ENCODE peak calls at places on chromosomes 5 and 9, in five cellular contexts. R is left lung, S is IMR-90, Z is progenitor cell of endocrine pancreas, J is HFF-Myc. W is an unnamed sample.

GRCh38 chr5:75052461-75053285 is at the start of gene GCNT4:
- DNase-seq in R (peak), S (peak), Z (peak), J (no peak), W (no peak)

GRCh38 chr5:167699434-167699833 is 592.0 kb upstream of the WWC1 start:
- DNase-seq in R (no peak), S (peak), Z (no peak), J (peak), W (no peak)

GRCh38 chr5:73093943-73094342 is 26.4 kb upstream of the TMEM171 start:
- DNase-seq in R (no peak), S (peak), Z (no peak), J (peak), W (no peak)

GRCh38 chr9:133359420-133360175 is 3.2 kb downstream of the SURF2 start:
- DNase-seq in R (no peak), S (no peak), Z (no peak), J (no peak), W (no peak)

GRCh38 chr5:14400085-14400484 is 181.5 kb upstream of the OTULINL start:
- DNase-seq in R (no peak), S (peak), Z (no peak), J (peak), W (no peak)

GRCh38 chr5:141822134-141822533 is 56.1 kb downstream of the PCDH1 start:
- DNase-seq in R (no peak), S (peak), Z (no peak), J (no peak), W (no peak)

GRCh38 chr5:138289296-138289695 is 14.9 kb upstream of the GFRA3 start:
- DNase-seq in R (no peak), S (no peak), Z (no peak), J (no peak), W (no peak)

GRCh38 chr5:170232786-170233185 is at the start of gene C5orf58:
- DNase-seq in R (no peak), S (no peak), Z (no peak), J (no peak), W (no peak)

GRCh38 chr9:12794024-12794799 is 19.4 kb downstream of the LURAP1L start:
- DNase-seq in R (no peak), S (peak), Z (no peak), J (no peak), W (no peak)

GRCh38 chr5:12023614-12024241 is 119.5 kb upstream of the CTNND2 start:
- DNase-seq in R (no peak), S (peak), Z (no peak), J (peak), W (no peak)

GRCh38 chr9:113677569-113677968 is 198.5 kb upstream of the ZNF618 start:
- DNase-seq in R (no peak), S (no peak), Z (no peak), J (no peak), W (no peak)

GRCh38 chr5:15959560-15960164 is 219.9 kb downstream of the MARCHF11 start:
- DNase-seq in R (no peak), S (no peak), Z (no peak), J (peak), W (no peak)

GRCh38 chr9:114177423-114178064 is 22.2 kb downstream of the COL27A1 start:
- DNase-seq in R (no peak), S (peak), Z (no peak), J (no peak), W (no peak)

GRCh38 chr9:126499005-126499910 is 114.5 kb upstream of the LMX1B start:
- DNase-seq in R (no peak), S (peak), Z (no peak), J (no peak), W (no peak)

GRCh38 chr9:126499911-126500599 is 113.7 kb upstream of the LMX1B start:
- DNase-seq in R (no peak), S (no peak), Z (no peak), J (no peak), W (no peak)

GRCh38 chr9:126501383-126502331 is 112.1 kb upstream of the LMX1B start:
- DNase-seq in R (no peak), S (no peak), Z (no peak), J (no peak), W (no peak)

GRCh38 chr9:126502417-126503332 is 111.1 kb upstream of the LMX1B start:
- DNase-seq in R (no peak), S (no peak), Z (no peak), J (no peak), W (no peak)

GRCh38 chr9:126500600-126501382 is 112.9 kb upstream of the LMX1B start:
- DNase-seq in R (peak), S (peak), Z (peak), J (peak), W (no peak)
- TF ChIP-seq CTCF in R (peak), S (peak), Z (peak), J (peak), W (peak)

GRCh38 chr9:99241106-99241505 is 19.0 kb downstream of the SEC61B start:
- DNase-seq in R (no peak), S (no peak), Z (no peak), J (no peak), W (no peak)
- TF ChIP-seq CTCF in R (no peak), S (no peak), Z (no peak), J (no peak), W (no peak)

GRCh38 chr9:21670374-21670773 is 132.1 kb upstream of the MTAP start:
- DNase-seq in R (no peak), S (no peak), Z (no peak), J (no peak), W (no peak)

GRCh38 chr9:21674894-21675293 is 127.5 kb upstream of the MTAP start:
- DNase-seq in R (no peak), S (peak), Z (no peak), J (no peak), W (no peak)

GRCh38 chr9:21672762-21673161 is 129.7 kb upstream of the MTAP start:
- DNase-seq in R (no peak), S (peak), Z (no peak), J (no peak), W (no peak)

GRCh38 chr9:21668504-21668903 is 133.9 kb upstream of the MTAP start:
- DNase-seq in R (no peak), S (no peak), Z (no peak), J (no peak), W (no peak)

DNA sequence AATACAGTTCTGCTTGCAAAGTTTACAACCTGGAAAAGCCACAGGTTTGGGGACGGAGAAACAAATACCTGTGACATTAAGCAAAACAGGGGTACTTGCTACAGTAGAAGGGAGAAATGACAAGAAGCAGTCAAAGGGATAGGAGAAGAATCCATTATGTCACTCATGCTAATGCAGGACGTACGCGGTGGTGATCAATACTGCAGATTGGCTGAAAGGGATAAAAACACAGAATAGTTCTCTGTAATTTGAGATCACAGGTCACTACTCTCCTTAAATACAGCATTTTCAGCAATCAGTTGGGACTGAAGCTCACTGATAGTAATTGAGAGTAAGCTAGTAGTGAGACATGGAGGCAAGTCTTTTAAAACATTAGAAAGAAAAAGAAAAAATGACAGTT is 130.3 kb upstream of the MTAP start:
- DNase-seq in R (no peak), S (no peak), Z (no peak), J (no peak), W (no peak)
- TF ChIP-seq CTCF in R (no peak), S (no peak), Z (no peak), J (no peak), W (no peak)

GRCh38 chr9:15423328-15423985 is 781 bp downstream of the SNAPC3 start:
- DNase-seq in R (no peak), S (peak), Z (no peak), J (no peak), W (no peak)
- TF ChIP-seq CTCF in R (no peak), S (peak), Z (peak), J (peak), W (peak)

GRCh38 chr5:125346316-125346715 is 599.9 kb upstream of the ZNF608 start:
- DNase-seq in R (no peak), S (no peak), Z (no peak), J (no peak), W (no peak)

GRCh38 chr5:125348221-125348692 is 601.8 kb upstream of the ZNF608 start:
- DNase-seq in R (no peak), S (no peak), Z (no peak), J (no peak), W (no peak)

GRCh38 chr5:125348936-125349335 is 602.5 kb upstream of the ZNF608 start:
- DNase-seq in R (no peak), S (no peak), Z (no peak), J (no peak), W (no peak)

DNA sequence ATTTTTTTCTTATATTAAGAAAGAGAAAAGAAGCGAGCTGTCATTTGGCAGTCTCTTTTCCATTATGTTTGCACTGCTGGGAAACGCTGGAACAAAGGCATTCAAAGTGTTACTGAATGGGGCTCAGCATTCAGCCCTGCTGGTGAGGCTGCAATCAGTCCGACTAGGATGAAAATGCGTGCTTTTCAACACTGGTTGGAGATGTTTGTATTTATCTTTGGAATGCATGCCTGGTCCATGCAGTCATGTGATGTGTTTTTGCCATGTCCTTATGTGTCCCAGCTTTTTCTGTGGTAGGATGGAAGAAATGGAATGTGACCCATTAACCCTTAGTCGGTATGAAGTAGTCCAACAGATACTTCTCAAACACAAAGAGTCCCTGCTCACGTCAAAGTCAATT is 603.0 kb upstream of the ZNF608 start:
- DNase-seq in R (no peak), S (peak), Z (no peak), J (peak), W (no peak)
- TF ChIP-seq CTCF in R (no peak), S (no peak), Z (peak), J (no peak), W (no peak)

DNA sequence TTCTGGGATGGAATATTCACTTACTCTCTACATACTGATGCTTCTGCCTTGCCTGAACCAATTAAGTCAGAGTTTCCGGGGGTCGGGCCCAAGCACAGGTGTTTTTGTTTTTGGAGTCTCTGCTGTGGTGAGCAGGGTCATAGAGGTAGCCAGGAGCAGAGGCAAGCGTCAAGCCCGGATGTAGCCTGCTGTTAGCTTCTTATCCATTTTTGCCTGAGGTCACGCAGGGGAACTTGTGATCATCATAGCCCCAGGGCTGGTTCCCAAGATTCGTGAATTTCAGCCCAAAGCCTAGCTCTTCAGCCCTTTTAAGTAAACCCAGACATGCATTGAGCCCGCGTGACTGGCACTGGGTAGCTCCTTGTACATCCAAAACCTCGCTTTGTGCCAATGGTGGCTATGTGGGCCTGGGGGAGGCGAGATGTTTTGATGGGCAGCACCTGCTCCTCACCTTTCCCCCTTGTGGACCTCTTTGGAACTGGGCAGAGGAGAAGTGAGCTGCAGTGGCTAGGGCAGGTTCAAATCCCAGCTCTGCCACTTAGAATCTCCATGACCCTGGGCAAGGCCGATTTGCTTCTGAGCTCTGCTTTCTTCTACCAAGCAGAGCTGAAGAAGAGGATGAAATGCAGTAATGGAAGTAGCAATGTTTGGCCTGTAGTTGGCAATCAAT is 33.7 kb downstream of the FGF18 start:
- DNase-seq in R (no peak), S (no peak), Z (no peak), J (no peak), W (no peak)
- TF ChIP-seq CTCF in R (no peak), S (no peak), Z (no peak), J (no peak), W (no peak)

GRCh38 chr5:148723143-148723542 is 68.8 kb upstream of the HTR4 start:
- DNase-seq in R (no peak), S (no peak), Z (no peak), J (no peak), W (no peak)
- TF ChIP-seq CTCF in R (no peak), S (no peak), Z (no peak), J (no peak), W (no peak)

W was measured in ascending aorta.